ENCODE peak calls at places on chromosomes 3 and 15, in eight cellular contexts. A, F, I, D, T, M, S and L are unnamed samples.

GRCh38 chr3:98994128-98994762 is 92.8 kb upstream of the DCBLD2 start:
- DNase-seq in I (no peak), F (no peak), T (no peak), A (no peak), D (peak; percentile 2), M (no peak), S (no peak), L (no peak)

GRCh38 chr15:89680282-89680873 is 1.2 kb upstream of the PLIN1 start:
- DNase-seq in A (no peak), S (no peak), D (peak; percentile 83), F (no peak), M (no peak), T (no peak), I (no peak), L (no peak)

GRCh38 chr15:39495871-39496459 is 84.9 kb upstream of the THBS1 start:
- DNase-seq in A (no peak), D (no peak), M (no peak), I (no peak), T (no peak), F (no peak), S (no peak), L (no peak)

GRCh38 chr15:89475688-89476087 is 20.7 kb downstream of the RHCG start:
- DNase-seq in F (no peak), T (no peak), D (no peak), A (no peak), S (no peak), M (no peak), I (no peak), L (no peak)

GRCh38 chr3:160180581-160181216 is 44.5 kb upstream of the C3orf80 start:
- DNase-seq in S (no peak), D (no peak), A (no peak), M (no peak), T (no peak), F (no peak), I (no peak), L (peak; percentile 46)

GRCh38 chr15:39885099-39885777 is 34.8 kb downstream of the GPR176 start:
- DNase-seq in F (no peak), A (no peak), S (no peak), M (no peak), T (no peak), D (no peak), I (no peak), L (no peak)

GRCh38 chr3:27585429-27585828 is 101.2 kb upstream of the SLC4A7 start:
- DNase-seq in T (no peak), F (no peak), I (no peak), M (no peak), A (no peak), S (no peak), D (no peak), L (no peak)

GRCh38 chr3:55555866-55556621 is 68.9 kb upstream of the WNT5A start:
- DNase-seq in T (no peak), S (no peak), I (no peak), F (no peak), A (no peak), M (no peak), D (no peak), L (no peak)

GRCh38 chr3:177642042-177642441 is 444.8 kb upstream of the TBL1XR1 start:
- DNase-seq in F (no peak), D (no peak), A (no peak), S (no peak), T (no peak), M (no peak), I (no peak), L (no peak)

GRCh38 chr15:77625376-77625775 is 7.3 kb downstream of the LINGO1 start:
- DNase-seq in S (no peak), D (no peak), A (no peak), T (no peak), F (no peak), I (no peak), M (no peak), L (no peak)

GRCh38 chr3:149077638-149078037 is 8.7 kb downstream of the HLTF start:
- DNase-seq in D (no peak), M (no peak), I (no peak), S (no peak), T (no peak), F (no peak), A (no peak), L (no peak)

GRCh38 chr15:75452364-75452967 is 976 bp upstream of the SIN3A start:
- DNase-seq in M (peak; percentile 51), D (peak; percentile 68), T (peak; percentile 92), S (peak; percentile 79), I (peak; percentile 74), F (peak; percentile 82), A (peak; percentile 92), L (peak; percentile 48)

GRCh38 chr3:45011756-45012441 is 14.2 kb upstream of the CLEC3B start:
- DNase-seq in M (no peak), D (no peak), T (peak; percentile 78), I (no peak), A (peak; percentile 79), F (no peak), S (no peak), L (peak; percentile 22)

GRCh38 chr3:194091141-194091540 is 44.8 kb upstream of the HES1 start:
- DNase-seq in A (no peak), D (no peak), F (no peak), S (no peak), I (no peak), T (no peak), M (no peak), L (peak; percentile 83)

GRCh38 chr15:61243984-61244593 is 15.0 kb upstream of the RORA start:
- DNase-seq in I (no peak), A (no peak), T (no peak), S (no peak), M (no peak), D (no peak), F (no peak), L (no peak)

GRCh38 chr15:67955256-67955655 is 98.9 kb upstream of the PIAS1 start:
- DNase-seq in T (no peak), A (no peak), F (no peak), M (no peak), D (no peak), I (no peak), S (no peak), L (no peak)

GRCh38 chr15:71716990-71717389 is 93.4 kb upstream of the NR2E3 start:
- DNase-seq in M (no peak), I (no peak), F (no peak), D (no peak), S (no peak), A (no peak), T (no peak), L (no peak)

GRCh38 chr3:69095636-69096035 is 10.9 kb downstream of the ARL6IP5 start:
- DNase-seq in F (no peak), S (no peak), I (no peak), D (no peak), A (no peak), T (no peak), M (no peak), L (no peak)

GRCh38 chr3:66037986-66038369 is 740 bp downstream of the MAGI1 start:
- DNase-seq in I (peak; percentile 32), F (peak; percentile 21), A (peak; percentile 36), T (no peak), M (no peak), S (no peak), D (no peak), L (no peak)

GRCh38 chr3:44272191-44272590 is 30.5 kb downstream of the TOPAZ1 start:
- DNase-seq in F (no peak), M (no peak), A (no peak), S (no peak), D (no peak), T (no peak), I (no peak), L (no peak)